ENCODE peak calls at places on chromosomes 2 and 18, in five cellular contexts. One of them, this sample, is unnamed.

GRCh38 chr18:49168970-49169619 is 218.3 kb upstream of the SMAD7 start:
- DNase-seq in NCI-H1048: no peak
- DNase-seq in AG04450: no peak
- DNase-seq in activated T-cell treated with anti-CD3 and anti-CD28 coated beads, Interleukin-2, amount 50 U/mL, for 72 hours: peak; percentile 31
- DNase-seq in glomerular endothelial cell: no peak
- DNase-seq in this sample: no peak

GRCh38 chr2:126932966-126933555 is 34.4 kb downstream of the TEX51 start:
- DNase-seq in NCI-H1048: no peak
- DNase-seq in AG04450: no peak
- DNase-seq in activated T-cell treated with anti-CD3 and anti-CD28 coated beads, Interleukin-2, amount 50 U/mL, for 72 hours: no peak
- DNase-seq in glomerular endothelial cell: no peak
- DNase-seq in this sample: no peak

GRCh38 chr2:54599914-54600313 is 123.5 kb upstream of the EML6 start:
- DNase-seq in NCI-H1048: no peak
- DNase-seq in AG04450: no peak
- DNase-seq in activated T-cell treated with anti-CD3 and anti-CD28 coated beads, Interleukin-2, amount 50 U/mL, for 72 hours: no peak
- DNase-seq in glomerular endothelial cell: no peak
- DNase-seq in this sample: no peak

GRCh38 chr2:72144746-72145657 is 2.7 kb downstream of the CYP26B1 start:
- DNase-seq in NCI-H1048: peak; percentile 13
- DNase-seq in AG04450: no peak
- DNase-seq in activated T-cell treated with anti-CD3 and anti-CD28 coated beads, Interleukin-2, amount 50 U/mL, for 72 hours: no peak
- DNase-seq in glomerular endothelial cell: no peak
- DNase-seq in this sample: no peak

GRCh38 chr18:52620926-52621439 is 281.0 kb downstream of the DCC start:
- DNase-seq in NCI-H1048: no peak
- DNase-seq in AG04450: no peak
- DNase-seq in activated T-cell treated with anti-CD3 and anti-CD28 coated beads, Interleukin-2, amount 50 U/mL, for 72 hours: no peak
- DNase-seq in glomerular endothelial cell: no peak
- DNase-seq in this sample: no peak

GRCh38 chr18:57705861-57706590 is 84.4 kb upstream of the NARS1 start:
- DNase-seq in NCI-H1048: no peak
- DNase-seq in AG04450: no peak
- DNase-seq in activated T-cell treated with anti-CD3 and anti-CD28 coated beads, Interleukin-2, amount 50 U/mL, for 72 hours: no peak
- DNase-seq in glomerular endothelial cell: no peak
- DNase-seq in this sample: no peak

GRCh38 chr2:104690255-104690999 is 163.5 kb upstream of the POU3F3 start:
- DNase-seq in NCI-H1048: no peak
- DNase-seq in AG04450: no peak
- DNase-seq in activated T-cell treated with anti-CD3 and anti-CD28 coated beads, Interleukin-2, amount 50 U/mL, for 72 hours: no peak
- DNase-seq in glomerular endothelial cell: no peak
- DNase-seq in this sample: no peak

GRCh38 chr2:110816404-110817365 is 84.3 kb downstream of the ACOXL start:
- DNase-seq in NCI-H1048: no peak
- DNase-seq in AG04450: no peak
- DNase-seq in activated T-cell treated with anti-CD3 and anti-CD28 coated beads, Interleukin-2, amount 50 U/mL, for 72 hours: no peak
- DNase-seq in glomerular endothelial cell: no peak
- DNase-seq in this sample: no peak

GRCh38 chr2:37911296-37911888 is 13.7 kb upstream of the RMDN2 start:
- DNase-seq in NCI-H1048: no peak
- DNase-seq in AG04450: no peak
- DNase-seq in activated T-cell treated with anti-CD3 and anti-CD28 coated beads, Interleukin-2, amount 50 U/mL, for 72 hours: no peak
- DNase-seq in glomerular endothelial cell: no peak
- DNase-seq in this sample: no peak

GRCh38 chr2:128179461-128179755 is 88.4 kb downstream of the UGGT1 start:
- DNase-seq in NCI-H1048: no peak
- DNase-seq in AG04450: no peak
- DNase-seq in activated T-cell treated with anti-CD3 and anti-CD28 coated beads, Interleukin-2, amount 50 U/mL, for 72 hours: no peak
- DNase-seq in glomerular endothelial cell: no peak
- DNase-seq in this sample: no peak

GRCh38 chr2:19863303-19864041 is 38.3 kb downstream of the TTC32 start:
- DNase-seq in NCI-H1048: no peak
- DNase-seq in AG04450: no peak
- DNase-seq in activated T-cell treated with anti-CD3 and anti-CD28 coated beads, Interleukin-2, amount 50 U/mL, for 72 hours: peak; percentile 77
- DNase-seq in glomerular endothelial cell: no peak
- DNase-seq in this sample: peak; percentile 61

GRCh38 chr18:25674183-25674582 is 322.2 kb upstream of the ZNF521 start:
- DNase-seq in NCI-H1048: no peak
- DNase-seq in AG04450: no peak
- DNase-seq in activated T-cell treated with anti-CD3 and anti-CD28 coated beads, Interleukin-2, amount 50 U/mL, for 72 hours: no peak
- DNase-seq in glomerular endothelial cell: no peak
- DNase-seq in this sample: no peak

GRCh38 chr2:42359894-42360483 is 1.0 kb downstream of the COX7A2L start:
- DNase-seq in NCI-H1048: no peak
- DNase-seq in AG04450: no peak
- DNase-seq in activated T-cell treated with anti-CD3 and anti-CD28 coated beads, Interleukin-2, amount 50 U/mL, for 72 hours: peak; percentile 35
- DNase-seq in glomerular endothelial cell: no peak
- DNase-seq in this sample: no peak

GRCh38 chr18:9697121-9697520 is 11.0 kb upstream of the RAB31 start:
- DNase-seq in NCI-H1048: no peak
- DNase-seq in AG04450: no peak
- DNase-seq in activated T-cell treated with anti-CD3 and anti-CD28 coated beads, Interleukin-2, amount 50 U/mL, for 72 hours: no peak
- DNase-seq in glomerular endothelial cell: no peak
- DNase-seq in this sample: no peak

GRCh38 chr2:62874881-62875383 is 169.4 kb downstream of the EHBP1 start:
- DNase-seq in NCI-H1048: no peak
- DNase-seq in AG04450: no peak
- DNase-seq in activated T-cell treated with anti-CD3 and anti-CD28 coated beads, Interleukin-2, amount 50 U/mL, for 72 hours: no peak
- DNase-seq in glomerular endothelial cell: no peak
- DNase-seq in this sample: no peak

GRCh38 chr2:180130403-180130802 is 123.3 kb upstream of the CWC22 start:
- DNase-seq in NCI-H1048: no peak
- DNase-seq in AG04450: no peak
- DNase-seq in activated T-cell treated with anti-CD3 and anti-CD28 coated beads, Interleukin-2, amount 50 U/mL, for 72 hours: no peak
- DNase-seq in glomerular endothelial cell: no peak
- DNase-seq in this sample: no peak

GRCh38 chr2:86453838-86454237 is 12.7 kb downstream of the KDM3A start:
- DNase-seq in NCI-H1048: peak; percentile 45
- DNase-seq in AG04450: no peak
- DNase-seq in activated T-cell treated with anti-CD3 and anti-CD28 coated beads, Interleukin-2, amount 50 U/mL, for 72 hours: no peak
- DNase-seq in glomerular endothelial cell: no peak
- DNase-seq in this sample: no peak

GRCh38 chr2:1553671-1554295 is 140.5 kb downstream of the TPO start:
- DNase-seq in NCI-H1048: no peak
- DNase-seq in AG04450: peak; percentile 59
- DNase-seq in activated T-cell treated with anti-CD3 and anti-CD28 coated beads, Interleukin-2, amount 50 U/mL, for 72 hours: no peak
- DNase-seq in glomerular endothelial cell: no peak
- DNase-seq in this sample: peak; percentile 60

GRCh38 chr2:130726614-130727180 is 2.2 kb upstream of the GPR148 start:
- DNase-seq in NCI-H1048: no peak
- DNase-seq in AG04450: no peak
- DNase-seq in activated T-cell treated with anti-CD3 and anti-CD28 coated beads, Interleukin-2, amount 50 U/mL, for 72 hours: no peak
- DNase-seq in glomerular endothelial cell: no peak
- DNase-seq in this sample: no peak